ENCODE peak calls at places on chromosomes 13 and 19, in five cellular contexts. X is DND-41, E is astrocyte, Y is right cardiac atrium, Z is AG10803. S is an unnamed sample.

GRCh38 chr13:51977606-51978005 is 33.6 kb downstream of the ATP7B start:
- DNase-seq in X (no peak), E (no peak), Y (no peak), Z (no peak), S (peak)

GRCh38 chr19:50891253-50891625 is 18.0 kb downstream of the KLK2 start:
- DNase-seq in X (no peak), E (no peak), Y (no peak), Z (no peak), S (no peak)

GRCh38 chr13:32316476-32316875 is 1.2 kb downstream of the BRCA2 start:
- DNase-seq in X (no peak), E (no peak), Y (no peak), Z (no peak), S (peak)

GRCh38 chr19:29535432-29535831 is 9.6 kb downstream of the VSTM2B start:
- DNase-seq in X (no peak), E (no peak), Y (no peak), Z (no peak), S (no peak)

GRCh38 chr13:44629465-44630183 is 53.5 kb upstream of the TSC22D1 start:
- DNase-seq in X (no peak), E (peak), Y (no peak), Z (peak), S (peak)

GRCh38 chr13:111590796-111591195 is 270.4 kb downstream of the TEX29 start:
- DNase-seq in X (no peak), E (no peak), Y (no peak), Z (no peak), S (no peak)

GRCh38 chr13:73341748-73342147 is 282.9 kb downstream of the KLF5 start:
- DNase-seq in X (no peak), E (peak), Y (no peak), Z (peak), S (peak)

GRCh38 chr13:40895207-40895606 is 105.8 kb downstream of the SLC25A15 start:
- DNase-seq in X (no peak), E (no peak), Y (no peak), Z (no peak), S (no peak)

GRCh38 chr13:42561752-42562467 is 12.0 kb upstream of the TNFSF11 start:
- DNase-seq in X (no peak), E (no peak), Y (no peak), Z (no peak), S (peak)

GRCh38 chr13:99528547-99528946 is 27.3 kb downstream of the TM9SF2 start:
- DNase-seq in X (peak), E (no peak), Y (no peak), Z (no peak), S (no peak)

GRCh38 chr19:6196361-6196760 is 60.9 kb downstream of the ACSBG2 start:
- DNase-seq in X (no peak), E (no peak), Y (no peak), Z (no peak), S (no peak)

GRCh38 chr19:55206664-55207500 is 2.4 kb downstream of the PTPRH start:
- DNase-seq in X (peak), E (peak), Y (peak), Z (peak), S (peak)

GRCh38 chr13:43153436-43154082 is 130.2 kb downstream of the DNAJC15 start:
- DNase-seq in X (no peak), E (peak), Y (no peak), Z (peak), S (peak)

GRCh38 chr13:99371956-99372355 is 64.8 kb upstream of the GPR183 start:
- DNase-seq in X (peak), E (no peak), Y (no peak), Z (no peak), S (no peak)

GRCh38 chr13:91576590-91576989 is 178.2 kb downstream of the GPC5 start:
- DNase-seq in X (no peak), E (no peak), Y (no peak), Z (no peak), S (no peak)

GRCh38 chr13:35818577-35819165 is 312.5 kb downstream of the DCLK1 start:
- DNase-seq in X (no peak), E (no peak), Y (no peak), Z (peak), S (peak)

GRCh38 chr19:3383121-3383722 is 16.8 kb downstream of the NFIC start:
- DNase-seq in X (no peak), E (no peak), Y (peak), Z (no peak), S (peak)

GRCh38 chr19:35306473-35307246 is 14.7 kb downstream of the MAG start:
- DNase-seq in X (peak), E (no peak), Y (no peak), Z (no peak), S (no peak)

GRCh38 chr13:34207872-34208271 is 389.9 kb downstream of the RFC3 start:
- DNase-seq in X (no peak), E (no peak), Y (no peak), Z (peak), S (peak)

GRCh38 chr19:56732974-56733373 is 61.4 kb upstream of the ZNF835 start:
- DNase-seq in X (peak), E (no peak), Y (no peak), Z (no peak), S (no peak)

GRCh38 chr13:49472186-49472585 is 23.6 kb upstream of the PHF11 start:
- DNase-seq in X (no peak), E (peak), Y (no peak), Z (no peak), S (peak)

GRCh38 chr13:108943842-108944241 is 314.4 kb downstream of the MYO16 start:
- DNase-seq in X (no peak), E (no peak), Y (no peak), Z (no peak), S (no peak)

GRCh38 chr19:40217921-40218890 is at the start of gene TTC9B:
- DNase-seq in X (no peak), E (no peak), Y (no peak), Z (no peak), S (no peak)

GRCh38 chr19:40221858-40222619 is 3.9 kb upstream of the TTC9B start:
- DNase-seq in X (peak), E (peak), Y (peak), Z (peak), S (peak)

GRCh38 chr19:40220674-40221073 is 2.5 kb upstream of the TTC9B start:
- DNase-seq in X (no peak), E (no peak), Y (no peak), Z (no peak), S (no peak)

GRCh38 chr19:40217027-40217810 is 965 bp downstream of the TTC9B start:
- DNase-seq in X (no peak), E (no peak), Y (no peak), Z (no peak), S (no peak)

DNA sequence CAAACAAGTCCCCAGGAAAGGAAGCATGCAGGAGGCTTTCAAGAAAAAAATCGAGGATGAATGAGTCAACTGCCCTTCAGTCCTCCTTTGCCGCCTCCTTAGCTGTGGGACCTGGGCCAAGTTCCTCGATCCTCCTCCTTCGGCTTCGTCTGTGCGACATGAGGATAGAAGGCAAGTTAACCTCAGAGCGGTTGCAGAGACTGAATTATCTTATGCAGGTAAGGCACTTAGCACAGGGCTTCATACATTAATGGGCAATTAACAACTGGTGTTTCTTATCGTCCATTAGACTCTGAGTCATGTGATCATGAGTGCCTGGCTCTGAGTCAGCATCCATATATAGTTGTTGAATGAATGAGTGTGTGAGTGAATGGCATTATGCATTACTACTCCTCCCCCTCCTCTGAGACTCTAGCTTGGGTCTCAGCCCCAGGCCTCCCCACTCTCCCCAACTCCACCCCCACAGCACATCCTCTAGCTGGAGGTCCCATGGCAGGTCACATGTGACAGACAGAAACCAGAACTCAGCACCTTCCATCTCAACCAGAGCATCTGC is 1.6 kb upstream of the TTC9B start:
- DNase-seq in X (no peak), E (peak), Y (no peak), Z (peak), S (peak)
- H3K4me3 ChIP-seq in X (no peak), E (peak), Y (no peak), Z (no peak), S (peak)

GRCh38 chr13:113791226-113791625 is 32.2 kb downstream of the TMEM255B start:
- DNase-seq in X (no peak), E (no peak), Y (no peak), Z (no peak), S (no peak)
- H3K4me3 ChIP-seq in X (no peak), E (no peak), Y (no peak), Z (no peak), S (no peak)

GRCh38 chr13:28820099-28821051 is at the start of gene MTUS2:
- DNase-seq in X (no peak), E (no peak), Y (no peak), Z (no peak), S (no peak)
- H3K4me3 ChIP-seq in X (no peak), E (peak), Y (peak), Z (peak), S (no peak)

GRCh38 chr13:26226209-26226608 is 4.1 kb upstream of the RNF6 start:
- DNase-seq in X (no peak), E (no peak), Y (no peak), Z (no peak), S (no peak)
- H3K4me3 ChIP-seq in X (no peak), E (no peak), Y (no peak), Z (no peak), S (no peak)

GRCh38 chr19:18931316-18932162 is 9.5 kb downstream of the HOMER3 start:
- DNase-seq in X (no peak), E (no peak), Y (no peak), Z (no peak), S (no peak)
- H3K4me3 ChIP-seq in X (no peak), E (no peak), Y (no peak), Z (no peak), S (no peak)